ENCODE peak calls at places on chromosomes 11 and 22, in five cellular contexts. One of them, this sample, is unnamed. For H3K4me1, the result is how much of the 10 kb centered on the place peaks cover.

GRCh38 chr11:64802370-64803162 is 448 bp downstream of the MAP4K2 start:
- DNase-seq in A549: no peak
- DNase-seq in colonic mucosa: peak
- DNase-seq in right lobe of liver: no peak
- DNase-seq in neural progenitor cell: no peak
- DNase-seq in this sample: no peak

GRCh38 chr11:132782102-132782501 is 750.2 kb downstream of the OPCML start:
- DNase-seq in A549: no peak
- DNase-seq in neural progenitor cell: no peak
- DNase-seq in colonic mucosa: no peak
- DNase-seq in right lobe of liver: no peak
- DNase-seq in this sample: no peak

GRCh38 chr11:38582151-38582550 is 1984.1 kb upstream of the RAG2 start:
- DNase-seq in neural progenitor cell: no peak
- DNase-seq in colonic mucosa: no peak
- DNase-seq in A549: no peak
- DNase-seq in right lobe of liver: no peak
- DNase-seq in this sample: no peak

GRCh38 chr22:25992331-25992730 is 176.9 kb upstream of the SEZ6L start:
- DNase-seq in right lobe of liver: no peak
- DNase-seq in neural progenitor cell: no peak
- DNase-seq in A549: no peak
- DNase-seq in colonic mucosa: no peak
- DNase-seq in this sample: no peak

GRCh38 chr11:120182790-120183491 is 27.9 kb upstream of the OAF start:
- DNase-seq in right lobe of liver: peak
- DNase-seq in neural progenitor cell: no peak
- DNase-seq in A549: peak
- DNase-seq in colonic mucosa: peak
- DNase-seq in this sample: peak

GRCh38 chr11:93633835-93634234 is 27.6 kb upstream of the CEP295 start:
- DNase-seq in A549: no peak
- DNase-seq in colonic mucosa: no peak
- DNase-seq in right lobe of liver: no peak
- DNase-seq in neural progenitor cell: no peak
- DNase-seq in this sample: no peak

GRCh38 chr22:35361001-35361551 is 19.8 kb upstream of the HMOX1 start:
- DNase-seq in A549: no peak
- DNase-seq in colonic mucosa: no peak
- DNase-seq in right lobe of liver: no peak
- DNase-seq in neural progenitor cell: no peak
- DNase-seq in this sample: no peak

GRCh38 chr11:67026941-67027340 is 4.0 kb downstream of the SYT12 start:
- DNase-seq in neural progenitor cell: no peak
- DNase-seq in colonic mucosa: no peak
- DNase-seq in A549: no peak
- DNase-seq in right lobe of liver: no peak
- DNase-seq in this sample: no peak

GRCh38 chr22:48365386-48365785 is 1462.3 kb downstream of the BRD1 start:
- DNase-seq in A549: no peak
- DNase-seq in neural progenitor cell: no peak
- DNase-seq in colonic mucosa: no peak
- DNase-seq in right lobe of liver: no peak
- DNase-seq in this sample: no peak

GRCh38 chr22:43227231-43227630 is 40.3 kb upstream of the TTLL12 start:
- DNase-seq in right lobe of liver: no peak
- DNase-seq in colonic mucosa: no peak
- DNase-seq in neural progenitor cell: no peak
- DNase-seq in A549: no peak
- DNase-seq in this sample: no peak

DNA sequence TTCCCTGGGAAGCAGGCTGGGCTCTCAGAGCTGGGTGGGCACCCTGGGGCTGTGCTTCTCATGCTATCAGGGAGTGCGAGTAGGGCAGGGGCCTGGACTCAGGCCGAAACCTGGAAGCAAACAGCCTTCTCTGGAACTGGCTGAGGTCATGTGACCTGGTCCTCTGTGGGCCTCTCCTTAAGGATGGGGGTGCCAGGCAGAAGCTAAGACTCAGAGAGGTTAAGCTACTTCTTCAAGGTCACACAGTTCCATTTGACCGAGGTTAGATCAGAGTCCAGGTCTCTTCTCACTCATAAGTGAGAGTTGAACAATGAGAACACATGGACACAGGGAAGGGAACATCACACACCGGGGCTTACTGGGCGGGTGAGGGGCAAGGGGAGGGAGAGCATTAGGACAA is 7.4 kb downstream of the FADS3 start:
- DNase-seq in neural progenitor cell: no peak
- DNase-seq in right lobe of liver: no peak
- DNase-seq in colonic mucosa: no peak
- DNase-seq in A549: no peak
- DNase-seq in this sample: no peak
- H3K4me1 ChIP-seq in neural progenitor cell: under half
- H3K4me1 ChIP-seq in right lobe of liver: under half
- H3K4me1 ChIP-seq in colonic mucosa: under half
- H3K4me1 ChIP-seq in A549: under half
- H3K4me1 ChIP-seq in this sample: half or more

GRCh38 chr11:62394825-62395538 is 23.9 kb upstream of the SCGB1A1 start:
- DNase-seq in A549: peak
- DNase-seq in colonic mucosa: peak
- DNase-seq in right lobe of liver: peak
- DNase-seq in neural progenitor cell: peak
- DNase-seq in this sample: peak

GRCh38 chr11:62392506-62392905 is 26.3 kb upstream of the SCGB1A1 start:
- DNase-seq in right lobe of liver: no peak
- DNase-seq in neural progenitor cell: no peak
- DNase-seq in colonic mucosa: no peak
- DNase-seq in A549: no peak
- DNase-seq in this sample: no peak

GRCh38 chr11:62393735-62394134 is 25.1 kb upstream of the SCGB1A1 start:
- DNase-seq in A549: no peak
- DNase-seq in colonic mucosa: no peak
- DNase-seq in right lobe of liver: no peak
- DNase-seq in neural progenitor cell: no peak
- DNase-seq in this sample: no peak

GRCh38 chr11:62391642-62392425 is 27.0 kb upstream of the SCGB1A1 start:
- DNase-seq in A549: no peak
- DNase-seq in right lobe of liver: no peak
- DNase-seq in neural progenitor cell: no peak
- DNase-seq in colonic mucosa: no peak
- DNase-seq in this sample: no peak

DNA sequence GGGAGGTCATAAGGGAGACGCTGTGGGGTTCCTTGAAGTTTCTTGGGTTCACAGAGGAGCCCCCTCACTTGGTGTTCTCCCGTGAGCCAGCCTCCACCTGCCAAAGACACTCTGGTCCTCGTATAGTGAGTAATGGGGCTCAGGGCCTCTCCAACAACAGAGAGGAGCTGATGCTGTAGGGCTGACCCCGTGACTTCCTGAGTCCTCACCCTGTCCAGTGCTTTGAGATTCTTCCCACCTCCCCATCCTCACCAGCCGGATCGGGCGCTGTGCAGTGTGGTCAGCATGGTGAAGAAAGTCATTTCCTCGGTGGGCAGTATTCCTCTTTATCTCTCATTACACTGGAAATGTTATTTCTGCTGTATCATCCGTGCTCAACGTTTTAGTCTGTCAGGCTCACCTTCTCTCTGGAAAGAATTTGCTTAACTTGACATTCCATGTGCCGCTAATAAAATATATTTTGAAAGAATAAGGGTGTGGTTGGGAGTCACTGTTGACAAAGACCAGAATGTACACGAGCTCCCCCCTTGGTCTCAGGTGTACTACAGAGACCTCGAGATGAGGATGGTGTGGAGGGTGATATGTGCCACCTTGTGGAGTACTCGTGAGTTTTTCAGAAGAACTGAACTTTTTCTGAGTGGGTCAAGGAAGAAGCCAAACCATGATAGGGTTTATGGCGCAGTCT is 25.7 kb upstream of the SCGB1A1 start:
- DNase-seq in right lobe of liver: no peak
- DNase-seq in colonic mucosa: no peak
- DNase-seq in A549: peak
- DNase-seq in neural progenitor cell: no peak
- DNase-seq in this sample: no peak
- TF ChIP-seq CTCF in right lobe of liver: peak
- TF ChIP-seq CTCF in colonic mucosa: peak
- TF ChIP-seq CTCF in A549: peak
- TF ChIP-seq CTCF in neural progenitor cell: no peak
- TF ChIP-seq CTCF in this sample: no peak

GRCh38 chr11:134120921-134121526 is 52.2 kb downstream of the JAM3 start:
- DNase-seq in right lobe of liver: no peak
- DNase-seq in A549: no peak
- DNase-seq in colonic mucosa: no peak
- DNase-seq in neural progenitor cell: no peak
- DNase-seq in this sample: peak

GRCh38 chr11:134116210-134116609 is 47.3 kb downstream of the JAM3 start:
- DNase-seq in A549: no peak
- DNase-seq in right lobe of liver: no peak
- DNase-seq in neural progenitor cell: no peak
- DNase-seq in colonic mucosa: no peak
- DNase-seq in this sample: no peak

GRCh38 chr11:134119094-134119493 is 50.2 kb downstream of the JAM3 start:
- DNase-seq in neural progenitor cell: no peak
- DNase-seq in colonic mucosa: no peak
- DNase-seq in A549: no peak
- DNase-seq in right lobe of liver: no peak
- DNase-seq in this sample: no peak

GRCh38 chr11:134118016-134118415 is 49.1 kb downstream of the JAM3 start:
- DNase-seq in neural progenitor cell: no peak
- DNase-seq in right lobe of liver: no peak
- DNase-seq in colonic mucosa: no peak
- DNase-seq in A549: no peak
- DNase-seq in this sample: no peak

DNA sequence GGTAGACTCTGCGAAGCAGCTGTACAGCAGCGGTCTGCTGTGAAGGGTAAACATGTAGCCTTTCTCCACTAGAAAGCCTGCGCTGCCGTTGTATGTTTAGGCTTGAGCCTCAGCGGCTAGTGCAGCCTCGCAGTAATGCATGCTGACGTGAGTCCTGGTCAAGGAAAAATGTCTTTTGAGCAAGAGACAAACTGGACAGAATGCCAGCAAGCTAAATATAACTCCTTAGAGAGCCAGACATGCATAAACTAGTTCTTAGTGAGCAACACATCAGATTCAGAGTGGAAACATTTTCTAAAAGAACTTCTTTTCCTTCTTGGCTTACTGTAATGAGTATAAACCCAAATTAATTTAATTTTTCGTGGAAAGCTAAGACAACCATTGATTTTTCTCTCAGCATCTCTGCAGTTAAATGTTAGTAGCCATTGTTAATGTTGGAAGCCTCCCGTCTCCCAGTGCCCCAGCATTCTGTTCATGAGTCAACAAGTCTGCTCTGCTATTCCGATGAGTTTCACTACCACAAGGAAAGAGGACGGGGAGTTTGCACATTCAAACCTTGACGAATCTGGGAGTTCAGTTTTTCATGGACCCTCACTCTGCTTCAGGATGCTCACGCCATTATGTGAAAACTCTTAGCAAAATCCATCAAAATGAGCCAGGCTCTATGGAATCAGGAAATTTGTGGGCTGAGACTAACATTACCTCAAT is 51.4 kb downstream of the JAM3 start:
- DNase-seq in neural progenitor cell: no peak
- DNase-seq in colonic mucosa: peak
- DNase-seq in right lobe of liver: no peak
- DNase-seq in A549: no peak
- DNase-seq in this sample: peak
- H3K4me3 ChIP-seq in neural progenitor cell: no peak
- H3K4me3 ChIP-seq in colonic mucosa: no peak
- H3K4me3 ChIP-seq in right lobe of liver: no peak
- H3K4me3 ChIP-seq in A549: no peak
- H3K4me3 ChIP-seq in this sample: peak

DNA sequence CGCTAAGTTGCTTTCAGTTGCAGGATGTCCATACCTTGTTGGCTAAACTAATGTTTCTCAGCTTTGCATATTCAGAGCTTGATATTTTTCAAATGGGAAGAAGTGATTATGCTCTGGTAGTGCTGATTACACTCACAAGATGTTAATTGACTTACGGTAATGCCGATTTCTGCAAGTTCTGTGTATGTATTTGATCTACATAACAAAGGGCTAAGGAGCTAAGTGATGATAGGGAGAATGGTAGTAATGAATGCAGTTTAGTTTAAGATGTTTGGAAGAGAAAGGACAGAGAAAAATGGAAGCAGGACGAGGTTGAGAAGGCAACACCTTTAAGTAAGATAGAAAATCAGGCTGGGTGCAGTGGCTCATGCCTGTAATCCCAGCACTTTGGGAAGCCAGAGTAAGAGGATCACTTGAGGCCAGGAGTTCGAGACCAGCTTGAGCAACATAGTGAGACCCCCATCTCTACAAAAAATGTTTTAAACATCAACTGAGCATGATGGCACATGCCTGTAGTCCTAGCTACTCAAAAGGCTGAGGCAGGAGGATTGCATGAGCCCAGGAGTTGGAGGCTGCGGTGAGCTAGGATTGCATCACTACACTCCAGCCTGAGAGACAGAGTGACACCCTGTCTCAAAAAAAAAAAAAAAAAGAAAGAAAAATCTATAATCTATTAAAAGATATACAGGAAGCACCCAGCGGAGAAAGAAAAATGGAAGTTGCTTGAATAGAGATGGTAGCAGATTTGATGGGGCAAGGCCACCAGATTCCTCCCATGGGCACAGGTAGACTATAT is 61.6 kb downstream of the FAM83F start:
- DNase-seq in colonic mucosa: no peak
- DNase-seq in right lobe of liver: no peak
- DNase-seq in A549: no peak
- DNase-seq in neural progenitor cell: no peak
- DNase-seq in this sample: no peak
- H3K4me1 ChIP-seq in colonic mucosa: under half
- H3K4me1 ChIP-seq in right lobe of liver: under half
- H3K4me1 ChIP-seq in A549: under half
- H3K4me1 ChIP-seq in neural progenitor cell: under half
- H3K4me1 ChIP-seq in this sample: under half

GRCh38 chr22:21446128-21446826 is 20.9 kb upstream of the TMEM191C start:
- DNase-seq in neural progenitor cell: peak
- DNase-seq in right lobe of liver: peak
- DNase-seq in A549: no peak
- DNase-seq in colonic mucosa: no peak
- DNase-seq in this sample: no peak

GRCh38 chr22:21449531-21450319 is 17.5 kb upstream of the TMEM191C start:
- DNase-seq in neural progenitor cell: peak
- DNase-seq in colonic mucosa: peak
- DNase-seq in right lobe of liver: no peak
- DNase-seq in A549: no peak
- DNase-seq in this sample: peak

GRCh38 chr22:21448627-21449416 is 18.4 kb upstream of the TMEM191C start:
- DNase-seq in right lobe of liver: no peak
- DNase-seq in A549: no peak
- DNase-seq in neural progenitor cell: peak
- DNase-seq in colonic mucosa: no peak
- DNase-seq in this sample: no peak

GRCh38 chr22:21446827-21447690 is 20.1 kb upstream of the TMEM191C start:
- DNase-seq in right lobe of liver: no peak
- DNase-seq in neural progenitor cell: no peak
- DNase-seq in A549: no peak
- DNase-seq in colonic mucosa: no peak
- DNase-seq in this sample: peak

GRCh38 chr22:21447694-21448402 is 19.3 kb upstream of the TMEM191C start:
- DNase-seq in colonic mucosa: no peak
- DNase-seq in A549: peak
- DNase-seq in neural progenitor cell: peak
- DNase-seq in right lobe of liver: no peak
- DNase-seq in this sample: no peak
- TF ChIP-seq CTCF in colonic mucosa: no peak
- TF ChIP-seq CTCF in A549: no peak
- TF ChIP-seq CTCF in neural progenitor cell: peak
- TF ChIP-seq CTCF in right lobe of liver: no peak
- TF ChIP-seq CTCF in this sample: no peak